ENCODE peak calls at places on chromosomes 6 and 20, in eight cellular contexts. One of them, this sample, is unnamed.

GRCh38 chr20:45963059-45964011 is 8.7 kb downstream of the ZNF335 start:
- DNase-seq in OCI-LY7: peak; percentile 65
- DNase-seq in transverse colon: no peak
- DNase-seq in CD8-positive, alpha-beta T cell: no peak
- DNase-seq in CD4-positive, alpha-beta T cell: no peak
- DNase-seq in body of pancreas: peak; percentile 47
- DNase-seq in osteoblast: peak; percentile 86
- DNase-seq in mammary epithelial cell: no peak
- DNase-seq in this sample: no peak

GRCh38 chr6:158046201-158047119 is 64.8 kb downstream of the SYNJ2 start:
- DNase-seq in CD4-positive, alpha-beta T cell: no peak
- DNase-seq in transverse colon: no peak
- DNase-seq in CD8-positive, alpha-beta T cell: no peak
- DNase-seq in body of pancreas: no peak
- DNase-seq in OCI-LY7: no peak
- DNase-seq in mammary epithelial cell: no peak
- DNase-seq in osteoblast: peak; percentile 52
- DNase-seq in this sample: no peak

GRCh38 chr6:26400626-26401025 is 1.4 kb upstream of the BTN3A1 start:
- DNase-seq in osteoblast: no peak
- DNase-seq in CD8-positive, alpha-beta T cell: no peak
- DNase-seq in mammary epithelial cell: no peak
- DNase-seq in transverse colon: no peak
- DNase-seq in CD4-positive, alpha-beta T cell: no peak
- DNase-seq in body of pancreas: no peak
- DNase-seq in OCI-LY7: peak; percentile 54
- DNase-seq in this sample: no peak

GRCh38 chr6:89385156-89385667 is 26.9 kb downstream of the RRAGD start:
- DNase-seq in osteoblast: no peak
- DNase-seq in OCI-LY7: no peak
- DNase-seq in CD4-positive, alpha-beta T cell: no peak
- DNase-seq in body of pancreas: no peak
- DNase-seq in mammary epithelial cell: peak; percentile 81
- DNase-seq in CD8-positive, alpha-beta T cell: no peak
- DNase-seq in transverse colon: no peak
- DNase-seq in this sample: no peak

GRCh38 chr20:44287272-44288097 is 23.5 kb downstream of the FITM2 start:
- DNase-seq in mammary epithelial cell: no peak
- DNase-seq in osteoblast: no peak
- DNase-seq in CD8-positive, alpha-beta T cell: no peak
- DNase-seq in CD4-positive, alpha-beta T cell: no peak
- DNase-seq in OCI-LY7: no peak
- DNase-seq in transverse colon: peak; percentile 44
- DNase-seq in body of pancreas: peak; percentile 36
- DNase-seq in this sample: no peak

GRCh38 chr20:58094698-58095097 is 133.8 kb downstream of the ANKRD60 start:
- DNase-seq in CD8-positive, alpha-beta T cell: no peak
- DNase-seq in osteoblast: no peak
- DNase-seq in mammary epithelial cell: no peak
- DNase-seq in transverse colon: no peak
- DNase-seq in body of pancreas: no peak
- DNase-seq in CD4-positive, alpha-beta T cell: no peak
- DNase-seq in OCI-LY7: no peak
- DNase-seq in this sample: no peak

GRCh38 chr20:14245368-14245970 is 91.9 kb downstream of the FLRT3 start:
- DNase-seq in OCI-LY7: no peak
- DNase-seq in CD4-positive, alpha-beta T cell: no peak
- DNase-seq in transverse colon: no peak
- DNase-seq in osteoblast: no peak
- DNase-seq in body of pancreas: no peak
- DNase-seq in CD8-positive, alpha-beta T cell: no peak
- DNase-seq in mammary epithelial cell: no peak
- DNase-seq in this sample: no peak

GRCh38 chr6:124149646-124150045 is 346.0 kb downstream of the NKAIN2 start:
- DNase-seq in CD8-positive, alpha-beta T cell: no peak
- DNase-seq in mammary epithelial cell: no peak
- DNase-seq in transverse colon: no peak
- DNase-seq in osteoblast: no peak
- DNase-seq in body of pancreas: no peak
- DNase-seq in CD4-positive, alpha-beta T cell: no peak
- DNase-seq in OCI-LY7: no peak
- DNase-seq in this sample: no peak

GRCh38 chr20:57264908-57265648 is 1.4 kb downstream of the BMP7 start:
- DNase-seq in transverse colon: no peak
- DNase-seq in CD4-positive, alpha-beta T cell: no peak
- DNase-seq in mammary epithelial cell: no peak
- DNase-seq in osteoblast: peak; percentile 70
- DNase-seq in CD8-positive, alpha-beta T cell: no peak
- DNase-seq in OCI-LY7: peak; percentile 64
- DNase-seq in body of pancreas: no peak
- DNase-seq in this sample: no peak

GRCh38 chr6:56727097-56727845 is 84.6 kb upstream of the DST start:
- DNase-seq in osteoblast: no peak
- DNase-seq in body of pancreas: no peak
- DNase-seq in OCI-LY7: no peak
- DNase-seq in CD8-positive, alpha-beta T cell: no peak
- DNase-seq in mammary epithelial cell: no peak
- DNase-seq in transverse colon: no peak
- DNase-seq in CD4-positive, alpha-beta T cell: no peak
- DNase-seq in this sample: no peak

GRCh38 chr6:5446362-5447075 is 185.2 kb downstream of the FARS2 start:
- DNase-seq in OCI-LY7: no peak
- DNase-seq in osteoblast: peak; percentile 69
- DNase-seq in transverse colon: no peak
- DNase-seq in body of pancreas: no peak
- DNase-seq in CD8-positive, alpha-beta T cell: no peak
- DNase-seq in CD4-positive, alpha-beta T cell: no peak
- DNase-seq in mammary epithelial cell: peak; percentile 10
- DNase-seq in this sample: no peak

GRCh38 chr6:118704911-118705310 is 53.5 kb upstream of the CEP85L start:
- DNase-seq in CD8-positive, alpha-beta T cell: no peak
- DNase-seq in OCI-LY7: no peak
- DNase-seq in mammary epithelial cell: no peak
- DNase-seq in body of pancreas: no peak
- DNase-seq in osteoblast: no peak
- DNase-seq in transverse colon: no peak
- DNase-seq in CD4-positive, alpha-beta T cell: no peak
- DNase-seq in this sample: no peak

GRCh38 chr6:97626586-97627441 is 343.8 kb upstream of the MMS22L start:
- DNase-seq in CD8-positive, alpha-beta T cell: no peak
- DNase-seq in transverse colon: no peak
- DNase-seq in mammary epithelial cell: no peak
- DNase-seq in osteoblast: no peak
- DNase-seq in OCI-LY7: peak; percentile 0
- DNase-seq in CD4-positive, alpha-beta T cell: no peak
- DNase-seq in body of pancreas: no peak
- DNase-seq in this sample: no peak

GRCh38 chr6:54053893-54054391 is 57.3 kb upstream of the MLIP start:
- DNase-seq in mammary epithelial cell: peak; percentile 93
- DNase-seq in osteoblast: peak; percentile 86
- DNase-seq in CD4-positive, alpha-beta T cell: no peak
- DNase-seq in CD8-positive, alpha-beta T cell: no peak
- DNase-seq in transverse colon: peak; percentile 63
- DNase-seq in OCI-LY7: no peak
- DNase-seq in body of pancreas: no peak
- DNase-seq in this sample: peak; percentile 67

GRCh38 chr20:3818155-3819151 is 1.9 kb upstream of the AP5S1 start:
- DNase-seq in body of pancreas: peak; percentile 98
- DNase-seq in OCI-LY7: peak; percentile 79
- DNase-seq in mammary epithelial cell: peak; percentile 74
- DNase-seq in transverse colon: peak; percentile 82
- DNase-seq in CD8-positive, alpha-beta T cell: no peak
- DNase-seq in osteoblast: peak; percentile 95
- DNase-seq in CD4-positive, alpha-beta T cell: no peak
- DNase-seq in this sample: peak; percentile 86

GRCh38 chr20:25077610-25078169 is 4.3 kb downstream of the VSX1 start:
- DNase-seq in OCI-LY7: no peak
- DNase-seq in CD4-positive, alpha-beta T cell: no peak
- DNase-seq in transverse colon: no peak
- DNase-seq in CD8-positive, alpha-beta T cell: peak; percentile 37
- DNase-seq in body of pancreas: no peak
- DNase-seq in osteoblast: no peak
- DNase-seq in mammary epithelial cell: no peak
- DNase-seq in this sample: peak; percentile 66

GRCh38 chr6:117404548-117404947 is 21.2 kb downstream of the ROS1 start:
- DNase-seq in osteoblast: peak; percentile 45
- DNase-seq in OCI-LY7: no peak
- DNase-seq in CD4-positive, alpha-beta T cell: no peak
- DNase-seq in mammary epithelial cell: peak; percentile 26
- DNase-seq in CD8-positive, alpha-beta T cell: no peak
- DNase-seq in transverse colon: no peak
- DNase-seq in body of pancreas: no peak
- DNase-seq in this sample: no peak

GRCh38 chr20:61817061-61817460 is 248.6 kb downstream of the TAF4 start:
- DNase-seq in CD4-positive, alpha-beta T cell: no peak
- DNase-seq in OCI-LY7: no peak
- DNase-seq in mammary epithelial cell: no peak
- DNase-seq in CD8-positive, alpha-beta T cell: no peak
- DNase-seq in body of pancreas: no peak
- DNase-seq in osteoblast: peak; percentile 19
- DNase-seq in transverse colon: no peak
- DNase-seq in this sample: no peak

GRCh38 chr6:14036911-14037310 is 80.7 kb upstream of the CD83 start:
- DNase-seq in transverse colon: no peak
- DNase-seq in OCI-LY7: no peak
- DNase-seq in mammary epithelial cell: no peak
- DNase-seq in CD8-positive, alpha-beta T cell: no peak
- DNase-seq in CD4-positive, alpha-beta T cell: no peak
- DNase-seq in osteoblast: no peak
- DNase-seq in body of pancreas: no peak
- DNase-seq in this sample: no peak

GRCh38 chr6:13923527-13924145 is 1.1 kb upstream of the RNF182 start:
- DNase-seq in mammary epithelial cell: no peak
- DNase-seq in CD8-positive, alpha-beta T cell: no peak
- DNase-seq in body of pancreas: no peak
- DNase-seq in transverse colon: no peak
- DNase-seq in osteoblast: peak; percentile 95
- DNase-seq in OCI-LY7: no peak
- DNase-seq in CD4-positive, alpha-beta T cell: no peak
- DNase-seq in this sample: no peak

GRCh38 chr20:9467995-9468394 is 46.4 kb upstream of the LAMP5 start:
- DNase-seq in OCI-LY7: peak; percentile 5
- DNase-seq in CD4-positive, alpha-beta T cell: no peak
- DNase-seq in transverse colon: no peak
- DNase-seq in CD8-positive, alpha-beta T cell: no peak
- DNase-seq in body of pancreas: no peak
- DNase-seq in mammary epithelial cell: no peak
- DNase-seq in osteoblast: no peak
- DNase-seq in this sample: no peak

GRCh38 chr6:1817033-1817761 is 207.5 kb downstream of the FOXC1 start:
- DNase-seq in CD4-positive, alpha-beta T cell: no peak
- DNase-seq in body of pancreas: no peak
- DNase-seq in mammary epithelial cell: peak; percentile 54
- DNase-seq in CD8-positive, alpha-beta T cell: no peak
- DNase-seq in osteoblast: no peak
- DNase-seq in transverse colon: no peak
- DNase-seq in OCI-LY7: no peak
- DNase-seq in this sample: no peak

GRCh38 chr6:1821188-1822183 is 211.8 kb downstream of the FOXC1 start:
- DNase-seq in body of pancreas: no peak
- DNase-seq in OCI-LY7: no peak
- DNase-seq in mammary epithelial cell: no peak
- DNase-seq in transverse colon: no peak
- DNase-seq in osteoblast: no peak
- DNase-seq in CD8-positive, alpha-beta T cell: no peak
- DNase-seq in CD4-positive, alpha-beta T cell: no peak
- DNase-seq in this sample: no peak

GRCh38 chr6:1820714-1821113 is 211.0 kb downstream of the FOXC1 start:
- DNase-seq in body of pancreas: no peak
- DNase-seq in CD8-positive, alpha-beta T cell: no peak
- DNase-seq in OCI-LY7: no peak
- DNase-seq in CD4-positive, alpha-beta T cell: no peak
- DNase-seq in mammary epithelial cell: no peak
- DNase-seq in transverse colon: no peak
- DNase-seq in osteoblast: no peak
- DNase-seq in this sample: no peak

GRCh38 chr6:1819007-1819406 is 209.3 kb downstream of the FOXC1 start:
- DNase-seq in CD4-positive, alpha-beta T cell: no peak
- DNase-seq in transverse colon: no peak
- DNase-seq in CD8-positive, alpha-beta T cell: no peak
- DNase-seq in OCI-LY7: no peak
- DNase-seq in osteoblast: no peak
- DNase-seq in body of pancreas: no peak
- DNase-seq in mammary epithelial cell: no peak
- DNase-seq in this sample: no peak

DNA sequence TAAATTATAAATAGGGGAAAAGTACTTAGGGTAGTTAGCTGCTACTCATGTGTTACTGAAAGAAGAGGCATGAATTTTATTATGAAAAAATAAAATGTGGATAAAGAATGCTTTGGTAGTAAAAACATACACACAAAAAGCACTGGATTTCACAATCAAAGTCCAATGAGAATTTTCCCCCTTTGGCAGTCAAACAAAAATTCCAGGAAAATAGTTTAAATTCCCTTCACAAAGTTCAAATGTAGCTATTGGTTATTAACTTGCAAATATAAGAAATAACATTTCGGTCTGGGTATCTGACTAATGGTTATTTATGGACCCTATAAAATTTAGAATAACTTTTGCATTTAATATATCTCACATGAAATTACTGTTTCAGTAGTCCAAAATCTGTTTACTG is 210.4 kb downstream of the FOXC1 start:
- DNase-seq in CD4-positive, alpha-beta T cell: no peak
- DNase-seq in transverse colon: no peak
- DNase-seq in osteoblast: no peak
- DNase-seq in CD8-positive, alpha-beta T cell: no peak
- DNase-seq in OCI-LY7: no peak
- DNase-seq in body of pancreas: no peak
- DNase-seq in mammary epithelial cell: no peak
- DNase-seq in this sample: no peak
- H3K27ac ChIP-seq in CD4-positive, alpha-beta T cell: no peak overlapping the region
- H3K27ac ChIP-seq in transverse colon: no peak overlapping the region
- H3K27ac ChIP-seq in osteoblast: peak overlapping the region; percentile 62
- H3K27ac ChIP-seq in CD8-positive, alpha-beta T cell: no peak overlapping the region
- H3K27ac ChIP-seq in OCI-LY7: no peak overlapping the region
- H3K27ac ChIP-seq in body of pancreas: no peak overlapping the region
- H3K27ac ChIP-seq in mammary epithelial cell: no peak overlapping the region
- H3K27ac ChIP-seq in this sample: no peak overlapping the region

GRCh38 chr6:9659848-9660247 is 755.0 kb downstream of the TFAP2A start:
- DNase-seq in OCI-LY7: no peak
- DNase-seq in body of pancreas: no peak
- DNase-seq in mammary epithelial cell: no peak
- DNase-seq in CD4-positive, alpha-beta T cell: no peak
- DNase-seq in CD8-positive, alpha-beta T cell: no peak
- DNase-seq in osteoblast: no peak
- DNase-seq in transverse colon: no peak
- DNase-seq in this sample: no peak
- H3K9me3 ChIP-seq in OCI-LY7: no peaks in the 10 kb centered on the region
- H3K9me3 ChIP-seq in body of pancreas: no peaks in the 10 kb centered on the region
- H3K9me3 ChIP-seq in mammary epithelial cell: no peaks in the 10 kb centered on the region
- H3K9me3 ChIP-seq in CD4-positive, alpha-beta T cell: no peaks in the 10 kb centered on the region
- H3K9me3 ChIP-seq in CD8-positive, alpha-beta T cell: no peaks in the 10 kb centered on the region
- H3K9me3 ChIP-seq in osteoblast: peaks cover 2% of the 10 kb centered on the region
- H3K9me3 ChIP-seq in transverse colon: no peaks in the 10 kb centered on the region
- H3K9me3 ChIP-seq in this sample: no peaks in the 10 kb centered on the region

GRCh38 chr6:72952808-72953630 is 272.3 kb downstream of the KHDC1L start:
- DNase-seq in body of pancreas: no peak
- DNase-seq in OCI-LY7: no peak
- DNase-seq in transverse colon: no peak
- DNase-seq in mammary epithelial cell: peak; percentile 75
- DNase-seq in CD4-positive, alpha-beta T cell: no peak
- DNase-seq in CD8-positive, alpha-beta T cell: no peak
- DNase-seq in osteoblast: peak; percentile 52
- DNase-seq in this sample: no peak
- H3K27ac ChIP-seq in body of pancreas: no peak overlapping the region
- H3K27ac ChIP-seq in OCI-LY7: no peak overlapping the region
- H3K27ac ChIP-seq in transverse colon: no peak overlapping the region
- H3K27ac ChIP-seq in mammary epithelial cell: peak overlapping the region; percentile 52
- H3K27ac ChIP-seq in CD4-positive, alpha-beta T cell: no peak overlapping the region
- H3K27ac ChIP-seq in CD8-positive, alpha-beta T cell: no peak overlapping the region
- H3K27ac ChIP-seq in osteoblast: peak overlapping the region; percentile 85
- H3K27ac ChIP-seq in this sample: no peak overlapping the region

GRCh38 chr6:328924-329323 is 36.6 kb downstream of the DUSP22 start:
- DNase-seq in body of pancreas: no peak
- DNase-seq in transverse colon: no peak
- DNase-seq in CD4-positive, alpha-beta T cell: no peak
- DNase-seq in CD8-positive, alpha-beta T cell: no peak
- DNase-seq in OCI-LY7: peak; percentile 43
- DNase-seq in mammary epithelial cell: no peak
- DNase-seq in osteoblast: no peak
- DNase-seq in this sample: no peak
- H3K9me3 ChIP-seq in body of pancreas: no peaks in the 10 kb centered on the region
- H3K9me3 ChIP-seq in transverse colon: no peaks in the 10 kb centered on the region
- H3K9me3 ChIP-seq in CD4-positive, alpha-beta T cell: no peaks in the 10 kb centered on the region
- H3K9me3 ChIP-seq in CD8-positive, alpha-beta T cell: no peaks in the 10 kb centered on the region
- H3K9me3 ChIP-seq in OCI-LY7: no peaks in the 10 kb centered on the region
- H3K9me3 ChIP-seq in mammary epithelial cell: no peaks in the 10 kb centered on the region
- H3K9me3 ChIP-seq in osteoblast: no peaks in the 10 kb centered on the region
- H3K9me3 ChIP-seq in this sample: no peaks in the 10 kb centered on the region